ENCODE peak calls at places on chromosomes 2 and 18, in four cellular contexts. G is activated T-cell treated with anti-CD3 and anti-CD28 coated beads, Interleukin-2, amount 50 U/mL, for 72 hours; Q is fibroblast of the conjunctiva; X is brain pericyte. N is an unnamed sample.

GRCh38 chr2:216632952-216633615 is at the start of gene IGFBP2:
- DNase-seq in G (peak), Q (peak), X (no peak), N (no peak)

GRCh38 chr2:143684731-143685364 is 555.6 kb downstream of the ARHGAP15 start:
- DNase-seq in G (no peak), Q (no peak), X (no peak), N (no peak)

GRCh38 chr18:44500820-44501670 is 179.6 kb upstream of the SETBP1 start:
- DNase-seq in G (no peak), Q (no peak), X (no peak), N (no peak)

GRCh38 chr2:201298462-201298861 is 38.1 kb downstream of the CASP8 start:
- DNase-seq in G (no peak), Q (no peak), X (no peak), N (no peak)

GRCh38 chr2:237483018-237483731 is 3.9 kb upstream of the MLPH start:
- DNase-seq in G (no peak), Q (no peak), X (no peak), N (no peak)

GRCh38 chr2:228092056-228092455 is 89.4 kb downstream of the SPHKAP start:
- DNase-seq in G (no peak), Q (no peak), X (no peak), N (no peak)

GRCh38 chr2:62653582-62654422 is 51.7 kb upstream of the EHBP1 start:
- DNase-seq in G (no peak), Q (no peak), X (no peak), N (no peak)

GRCh38 chr18:998976-999375 is 94.3 kb downstream of the ADCYAP1 start:
- DNase-seq in G (no peak), Q (no peak), X (no peak), N (no peak)

GRCh38 chr2:222088561-222088960 is 210.2 kb downstream of the PAX3 start:
- DNase-seq in G (no peak), Q (no peak), X (no peak), N (no peak)

GRCh38 chr2:191845248-191845715 is 1.6 kb downstream of the CAVIN2 start:
- DNase-seq in G (no peak), Q (peak), X (no peak), N (no peak)

GRCh38 chr2:100620481-100620880 is 57.7 kb downstream of the PDCL3 start:
- DNase-seq in G (no peak), Q (no peak), X (no peak), N (peak)

GRCh38 chr2:138121769-138122661 is 157.7 kb downstream of the HNMT start:
- DNase-seq in G (no peak), Q (no peak), X (no peak), N (no peak)

GRCh38 chr2:9286553-9287399 is 80.2 kb downstream of the ASAP2 start:
- DNase-seq in G (no peak), Q (no peak), X (no peak), N (no peak)

GRCh38 chr2:215410932-215411285 is 25.0 kb downstream of the FN1 start:
- DNase-seq in G (no peak), Q (peak), X (peak), N (no peak)

GRCh38 chr18:6644841-6645240 is 84.7 kb upstream of the ARHGAP28 start:
- DNase-seq in G (no peak), Q (no peak), X (no peak), N (no peak)

GRCh38 chr2:200397785-200398184 is 91.3 kb downstream of the SPATS2L start:
- DNase-seq in G (no peak), Q (no peak), X (no peak), N (no peak)

GRCh38 chr2:121360566-121361300 is 75.7 kb upstream of the TFCP2L1 start:
- DNase-seq in G (no peak), Q (peak), X (no peak), N (peak)

GRCh38 chr18:2547477-2548087 is 23.7 kb downstream of the METTL4 start:
- DNase-seq in G (no peak), Q (peak), X (no peak), N (no peak)

GRCh38 chr2:12948963-12949353 is 232.2 kb downstream of the TRIB2 start:
- DNase-seq in G (peak), Q (no peak), X (no peak), N (no peak)

N was measured in vagina.